ENCODE peak calls at places on chromosomes 6 and 20, in six cellular contexts. P is fibroblast of the conjunctiva, Y is GM18507, K is right lobe of liver, T is SHP77, F is HCEC 1CT. G is an unnamed sample.

GRCh38 chr20:33351696-33352095 is 49.6 kb downstream of the CDK5RAP1 start:
- DNase-seq in P (no peak), Y (no peak), K (no peak), T (no peak), F (no peak), G (no peak)

GRCh38 chr6:138161434-138162103 is at the start of gene ARFGEF3:
- DNase-seq in P (no peak), Y (peak; percentile 17), K (peak; percentile 63), T (peak; percentile 48), F (peak; percentile 20), G (peak; percentile 8)

GRCh38 chr20:62040933-62041332 is 24.7 kb downstream of the TAF4 start:
- DNase-seq in P (no peak), Y (no peak), K (no peak), T (no peak), F (no peak), G (no peak)

GRCh38 chr6:134195164-134195906 is 122.6 kb downstream of the SGK1 start:
- DNase-seq in P (peak; percentile 55), Y (no peak), K (no peak), T (no peak), F (no peak), G (no peak)

GRCh38 chr6:162119349-162119748 is 608.2 kb downstream of the PRKN start:
- DNase-seq in P (no peak), Y (no peak), K (no peak), T (no peak), F (no peak), G (no peak)

GRCh38 chr6:140462495-140463311 is 1088.3 kb upstream of the CITED2 start:
- DNase-seq in P (no peak), Y (no peak), K (no peak), T (no peak), F (peak; percentile 88), G (peak; percentile 64)

GRCh38 chr6:162825597-162825996 is 97.8 kb downstream of the PACRG start:
- DNase-seq in P (no peak), Y (no peak), K (no peak), T (no peak), F (no peak), G (no peak)

GRCh38 chr20:53171065-53171464 is 198.9 kb downstream of the TSHZ2 start:
- DNase-seq in P (no peak), Y (no peak), K (no peak), T (no peak), F (no peak), G (no peak)

GRCh38 chr6:135667694-135668455 is 170.3 kb upstream of the AHI1 start:
- DNase-seq in P (peak; percentile 22), Y (no peak), K (no peak), T (peak; percentile 52), F (peak; percentile 43), G (no peak)

GRCh38 chr20:57405236-57406016 is 14.2 kb downstream of the RBM38 start:
- DNase-seq in P (no peak), Y (no peak), K (no peak), T (no peak), F (no peak), G (no peak)

GRCh38 chr6:110255356-110255755 is 75.1 kb downstream of the CDC40 start:
- DNase-seq in P (no peak), Y (no peak), K (no peak), T (no peak), F (no peak), G (no peak)

GRCh38 chr6:108735991-108736345 is 112.3 kb upstream of the ARMC2 start:
- DNase-seq in P (no peak), Y (no peak), K (no peak), T (no peak), F (no peak), G (no peak)

GRCh38 chr20:36260316-36260715 is 24.0 kb downstream of the AAR2 start:
- DNase-seq in P (no peak), Y (no peak), K (no peak), T (no peak), F (no peak), G (no peak)

GRCh38 chr20:44479643-44480042 is 4.0 kb downstream of the TTPAL start:
- DNase-seq in P (no peak), Y (no peak), K (peak; percentile 85), T (no peak), F (no peak), G (no peak)

GRCh38 chr6:128422871-128423270 is 97.5 kb downstream of the PTPRK start:
- DNase-seq in P (no peak), Y (no peak), K (no peak), T (no peak), F (no peak), G (no peak)

GRCh38 chr6:10441004-10441654 is 26.3 kb upstream of the TFAP2A start:
- DNase-seq in P (peak; percentile 82), Y (no peak), K (peak; percentile 59), T (no peak), F (peak; percentile 96), G (peak; percentile 75)

G was measured in HS-27A.